ENCODE peak calls at places on chromosomes 16 and 17, in ten cellular contexts. One of them, this sample, is unnamed. For H3K9me2, the result is how much of the 10 kb centered on the place peaks cover.

GRCh38 chr17:7835818-7836595 is 2.0 kb downstream of the KDM6B start:
- DNase-seq in OCI-LY7: no peak
- DNase-seq in MM.1S: no peak
- DNase-seq in hepatocyte: no peak
- DNase-seq in GM23248: peak
- DNase-seq in HCT116: no peak
- DNase-seq in SK-N-SH: peak
- DNase-seq in Karpas-422: no peak
- DNase-seq in PC-3: peak
- DNase-seq in GM23338: peak
- DNase-seq in this sample: peak

GRCh38 chr16:49961087-49961486 is 63.9 kb upstream of the CNEP1R1 start:
- DNase-seq in OCI-LY7: no peak
- DNase-seq in MM.1S: no peak
- DNase-seq in hepatocyte: no peak
- DNase-seq in GM23248: peak
- DNase-seq in HCT116: no peak
- DNase-seq in SK-N-SH: no peak
- DNase-seq in Karpas-422: peak
- DNase-seq in PC-3: peak
- DNase-seq in GM23338: no peak
- DNase-seq in this sample: peak

GRCh38 chr17:42629420-42630009 is 20.0 kb downstream of the TUBG1 start:
- DNase-seq in OCI-LY7: no peak
- DNase-seq in MM.1S: no peak
- DNase-seq in hepatocyte: no peak
- DNase-seq in GM23248: no peak
- DNase-seq in HCT116: no peak
- DNase-seq in SK-N-SH: no peak
- DNase-seq in Karpas-422: no peak
- DNase-seq in PC-3: no peak
- DNase-seq in GM23338: no peak
- DNase-seq in this sample: no peak

GRCh38 chr17:50613596-50613995 is 21.1 kb upstream of the ABCC3 start:
- DNase-seq in OCI-LY7: no peak
- DNase-seq in MM.1S: no peak
- DNase-seq in hepatocyte: no peak
- DNase-seq in GM23248: no peak
- DNase-seq in HCT116: no peak
- DNase-seq in SK-N-SH: peak
- DNase-seq in Karpas-422: no peak
- DNase-seq in PC-3: no peak
- DNase-seq in GM23338: no peak
- DNase-seq in this sample: no peak

GRCh38 chr16:10608687-10609409 is 28.4 kb upstream of the EMP2 start:
- DNase-seq in OCI-LY7: no peak
- DNase-seq in MM.1S: no peak
- DNase-seq in hepatocyte: no peak
- DNase-seq in GM23248: peak
- DNase-seq in HCT116: no peak
- DNase-seq in SK-N-SH: no peak
- DNase-seq in Karpas-422: no peak
- DNase-seq in PC-3: no peak
- DNase-seq in GM23338: no peak
- DNase-seq in this sample: no peak

GRCh38 chr17:15463363-15463762 is 4.1 kb downstream of the CDRT4 start:
- DNase-seq in OCI-LY7: no peak
- DNase-seq in MM.1S: no peak
- DNase-seq in hepatocyte: peak
- DNase-seq in GM23248: peak
- DNase-seq in HCT116: no peak
- DNase-seq in SK-N-SH: no peak
- DNase-seq in Karpas-422: no peak
- DNase-seq in PC-3: peak
- DNase-seq in GM23338: peak
- DNase-seq in this sample: no peak

GRCh38 chr17:81651692-81652091 is 4.7 kb downstream of the PDE6G start:
- DNase-seq in OCI-LY7: no peak
- DNase-seq in MM.1S: no peak
- DNase-seq in hepatocyte: no peak
- DNase-seq in GM23248: peak
- DNase-seq in HCT116: no peak
- DNase-seq in SK-N-SH: peak
- DNase-seq in Karpas-422: no peak
- DNase-seq in PC-3: peak
- DNase-seq in GM23338: no peak
- DNase-seq in this sample: peak

GRCh38 chr16:88468289-88469129 is 15.4 kb downstream of the ZFPM1 start:
- DNase-seq in OCI-LY7: peak
- DNase-seq in MM.1S: no peak
- DNase-seq in hepatocyte: no peak
- DNase-seq in GM23248: peak
- DNase-seq in HCT116: peak
- DNase-seq in SK-N-SH: peak
- DNase-seq in Karpas-422: peak
- DNase-seq in PC-3: peak
- DNase-seq in GM23338: peak
- DNase-seq in this sample: peak

GRCh38 chr16:70677499-70678120 is 8.2 kb downstream of the MTSS2 start:
- DNase-seq in OCI-LY7: no peak
- DNase-seq in MM.1S: no peak
- DNase-seq in hepatocyte: no peak
- DNase-seq in GM23248: no peak
- DNase-seq in HCT116: no peak
- DNase-seq in SK-N-SH: peak
- DNase-seq in Karpas-422: no peak
- DNase-seq in PC-3: no peak
- DNase-seq in GM23338: no peak
- DNase-seq in this sample: no peak
- H3K27ac ChIP-seq in OCI-LY7: no peak
- H3K27ac ChIP-seq in MM.1S: no peak
- H3K27ac ChIP-seq in hepatocyte: no peak
- H3K27ac ChIP-seq in GM23248: no peak
- H3K27ac ChIP-seq in HCT116: no peak
- H3K27ac ChIP-seq in SK-N-SH: no peak
- H3K27ac ChIP-seq in Karpas-422: no peak
- H3K27ac ChIP-seq in PC-3: no peak
- H3K27ac ChIP-seq in GM23338: no peak
- H3K27ac ChIP-seq in this sample: no peak

GRCh38 chr17:57487552-57487951 is 231.2 kb downstream of the MSI2 start:
- DNase-seq in OCI-LY7: no peak
- DNase-seq in MM.1S: peak
- DNase-seq in hepatocyte: no peak
- DNase-seq in GM23248: no peak
- DNase-seq in HCT116: no peak
- DNase-seq in SK-N-SH: no peak
- DNase-seq in Karpas-422: no peak
- DNase-seq in PC-3: no peak
- DNase-seq in GM23338: no peak
- DNase-seq in this sample: peak

GRCh38 chr17:57489321-57489720 is 233.0 kb downstream of the MSI2 start:
- DNase-seq in OCI-LY7: no peak
- DNase-seq in MM.1S: no peak
- DNase-seq in hepatocyte: no peak
- DNase-seq in GM23248: no peak
- DNase-seq in HCT116: no peak
- DNase-seq in SK-N-SH: no peak
- DNase-seq in Karpas-422: no peak
- DNase-seq in PC-3: no peak
- DNase-seq in GM23338: no peak
- DNase-seq in this sample: peak

GRCh38 chr17:57486978-57487377 is 230.7 kb downstream of the MSI2 start:
- DNase-seq in OCI-LY7: no peak
- DNase-seq in MM.1S: no peak
- DNase-seq in hepatocyte: no peak
- DNase-seq in GM23248: no peak
- DNase-seq in HCT116: no peak
- DNase-seq in SK-N-SH: no peak
- DNase-seq in Karpas-422: no peak
- DNase-seq in PC-3: no peak
- DNase-seq in GM23338: no peak
- DNase-seq in this sample: no peak

GRCh38 chr17:57490446-57490845 is 234.1 kb downstream of the MSI2 start:
- DNase-seq in OCI-LY7: no peak
- DNase-seq in MM.1S: no peak
- DNase-seq in hepatocyte: no peak
- DNase-seq in GM23248: no peak
- DNase-seq in HCT116: no peak
- DNase-seq in SK-N-SH: no peak
- DNase-seq in Karpas-422: no peak
- DNase-seq in PC-3: no peak
- DNase-seq in GM23338: no peak
- DNase-seq in this sample: peak

DNA sequence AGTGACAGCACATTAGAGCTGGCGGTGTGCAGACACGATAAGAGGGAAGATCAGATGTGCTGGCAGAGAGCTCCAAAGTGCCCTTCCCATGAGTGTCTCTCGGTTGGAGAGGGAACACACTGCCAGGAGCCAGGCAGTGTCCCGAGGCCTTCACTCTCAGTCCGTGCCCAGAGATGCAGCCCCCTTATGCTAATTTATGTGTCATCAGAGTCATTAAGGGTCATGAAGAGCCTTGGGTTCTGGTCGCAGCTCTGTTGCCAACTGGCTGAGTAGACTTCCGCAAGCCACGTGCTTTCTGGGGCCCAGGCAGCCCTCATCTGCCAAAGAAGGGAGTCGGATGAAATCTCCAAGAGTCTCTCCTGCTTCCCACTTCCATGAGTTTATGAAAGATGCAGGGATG is 232.5 kb downstream of the MSI2 start:
- DNase-seq in OCI-LY7: no peak
- DNase-seq in MM.1S: no peak
- DNase-seq in hepatocyte: no peak
- DNase-seq in GM23248: no peak
- DNase-seq in HCT116: no peak
- DNase-seq in SK-N-SH: no peak
- DNase-seq in Karpas-422: no peak
- DNase-seq in PC-3: no peak
- DNase-seq in GM23338: no peak
- DNase-seq in this sample: peak
- H3K9me2 ChIP-seq in OCI-LY7: under half
- H3K9me2 ChIP-seq in MM.1S: under half
- H3K9me2 ChIP-seq in hepatocyte: under half
- H3K9me2 ChIP-seq in GM23248: under half
- H3K9me2 ChIP-seq in HCT116: under half
- H3K9me2 ChIP-seq in SK-N-SH: under half
- H3K9me2 ChIP-seq in Karpas-422: under half
- H3K9me2 ChIP-seq in PC-3: under half
- H3K9me2 ChIP-seq in GM23338: under half
- H3K9me2 ChIP-seq in this sample: under half

GRCh38 chr17:68396795-68397536 is 60.3 kb downstream of the WIPI1 start:
- DNase-seq in OCI-LY7: peak
- DNase-seq in MM.1S: no peak
- DNase-seq in hepatocyte: no peak
- DNase-seq in GM23248: no peak
- DNase-seq in HCT116: no peak
- DNase-seq in SK-N-SH: no peak
- DNase-seq in Karpas-422: no peak
- DNase-seq in PC-3: no peak
- DNase-seq in GM23338: no peak
- DNase-seq in this sample: no peak

GRCh38 chr17:68400404-68400735 is 56.9 kb downstream of the WIPI1 start:
- DNase-seq in OCI-LY7: no peak
- DNase-seq in MM.1S: no peak
- DNase-seq in hepatocyte: no peak
- DNase-seq in GM23248: no peak
- DNase-seq in HCT116: no peak
- DNase-seq in SK-N-SH: no peak
- DNase-seq in Karpas-422: no peak
- DNase-seq in PC-3: no peak
- DNase-seq in GM23338: no peak
- DNase-seq in this sample: no peak

GRCh38 chr17:68401288-68401687 is 56.0 kb downstream of the WIPI1 start:
- DNase-seq in OCI-LY7: no peak
- DNase-seq in MM.1S: no peak
- DNase-seq in hepatocyte: no peak
- DNase-seq in GM23248: no peak
- DNase-seq in HCT116: no peak
- DNase-seq in SK-N-SH: no peak
- DNase-seq in Karpas-422: no peak
- DNase-seq in PC-3: no peak
- DNase-seq in GM23338: no peak
- DNase-seq in this sample: no peak

GRCh38 chr17:68399638-68400403 is 57.5 kb downstream of the WIPI1 start:
- DNase-seq in OCI-LY7: peak
- DNase-seq in MM.1S: peak
- DNase-seq in hepatocyte: peak
- DNase-seq in GM23248: peak
- DNase-seq in HCT116: no peak
- DNase-seq in SK-N-SH: no peak
- DNase-seq in Karpas-422: no peak
- DNase-seq in PC-3: peak
- DNase-seq in GM23338: no peak
- DNase-seq in this sample: no peak

DNA sequence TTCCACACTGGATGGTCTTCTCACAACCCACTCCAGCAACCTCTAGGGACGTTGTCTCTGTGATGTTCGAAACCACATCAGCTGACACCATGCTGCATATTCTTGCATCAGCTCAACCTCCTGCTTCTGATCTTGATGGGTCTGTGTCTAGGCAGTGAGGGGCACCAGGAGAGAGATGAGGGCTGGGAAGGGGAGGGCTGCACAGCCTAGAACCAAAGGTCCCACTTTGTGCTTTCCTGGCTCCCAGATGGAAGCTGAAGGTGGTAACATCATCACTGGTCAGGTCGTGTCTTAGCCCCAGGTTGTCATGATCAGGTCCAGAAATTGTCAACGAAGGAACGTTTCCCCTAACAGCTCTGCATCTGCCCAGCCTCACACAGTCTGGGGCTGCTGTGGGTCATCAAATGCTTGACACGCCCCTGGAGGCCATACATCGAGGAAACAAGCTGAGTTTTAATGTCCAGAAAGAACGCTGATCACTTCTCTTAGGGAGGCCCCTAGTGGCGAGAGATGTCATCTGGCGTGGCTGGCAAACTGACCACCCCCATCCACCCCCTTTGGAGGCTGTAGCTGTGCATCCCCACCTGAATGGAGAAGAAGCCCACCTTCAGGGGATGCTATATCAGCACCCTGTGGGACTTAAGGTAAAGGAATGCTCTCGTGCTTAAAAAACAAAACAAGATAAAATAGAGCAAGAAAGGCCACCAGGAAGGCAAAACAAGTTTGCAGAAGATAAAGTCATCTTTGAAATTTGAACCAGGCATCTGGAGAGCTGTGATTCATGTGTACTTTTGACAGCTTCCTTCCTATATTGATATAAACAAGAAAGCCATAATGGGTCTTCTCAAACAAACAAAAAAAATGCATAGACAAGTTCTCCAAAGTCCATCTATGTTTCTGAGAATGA is 58.3 kb downstream of the WIPI1 start:
- DNase-seq in OCI-LY7: peak
- DNase-seq in MM.1S: peak
- DNase-seq in hepatocyte: peak
- DNase-seq in GM23248: peak
- DNase-seq in HCT116: peak
- DNase-seq in SK-N-SH: peak
- DNase-seq in Karpas-422: peak
- DNase-seq in PC-3: peak
- DNase-seq in GM23338: peak
- DNase-seq in this sample: peak
- H3K27ac ChIP-seq in OCI-LY7: peak
- H3K27ac ChIP-seq in MM.1S: peak
- H3K27ac ChIP-seq in hepatocyte: peak
- H3K27ac ChIP-seq in GM23248: peak
- H3K27ac ChIP-seq in HCT116: peak
- H3K27ac ChIP-seq in SK-N-SH: no peak
- H3K27ac ChIP-seq in Karpas-422: peak
- H3K27ac ChIP-seq in PC-3: peak
- H3K27ac ChIP-seq in GM23338: peak
- H3K27ac ChIP-seq in this sample: no peak

GRCh38 chr16:86994215-86994614 is 323.0 kb downstream of the C16orf95 start:
- DNase-seq in OCI-LY7: no peak
- DNase-seq in MM.1S: no peak
- DNase-seq in hepatocyte: no peak
- DNase-seq in GM23248: no peak
- DNase-seq in HCT116: no peak
- DNase-seq in SK-N-SH: no peak
- DNase-seq in Karpas-422: no peak
- DNase-seq in PC-3: no peak
- DNase-seq in GM23338: no peak
- DNase-seq in this sample: no peak
- H3K9me2 ChIP-seq in OCI-LY7: under half
- H3K9me2 ChIP-seq in MM.1S: under half
- H3K9me2 ChIP-seq in hepatocyte: under half
- H3K9me2 ChIP-seq in GM23248: under half
- H3K9me2 ChIP-seq in HCT116: under half
- H3K9me2 ChIP-seq in SK-N-SH: under half
- H3K9me2 ChIP-seq in Karpas-422: under half
- H3K9me2 ChIP-seq in PC-3: under half
- H3K9me2 ChIP-seq in GM23338: under half
- H3K9me2 ChIP-seq in this sample: under half

This sample was measured in PC-9.